ENCODE peak calls at places on chromosome 16, in eight cellular contexts. W is T-helper 1 cell; Z is fibroblast of pulmonary artery; Q is stimulated activated CD4-positive, alpha-beta T cell treated with anti-CD3 and anti-CD28 coated beads, Interleukin-4, amount 100 ng/mL, for 24 hours; S is amygdala; E is nephron progenitor cell; B is frontal cortex; F is C1 segment of cervical spinal cord. O is an unnamed sample.

GRCh38 chr16:24701521-24701951 is 27.9 kb upstream of the TNRC6A start:
- DNase-seq in Q (no peak), F (no peak), E (no peak), Z (peak; percentile 59), S (no peak), B (no peak), W (no peak), O (no peak)

GRCh38 chr16:88437367-88437964 is 15.6 kb upstream of the ZFPM1 start:
- DNase-seq in B (peak; percentile 85), E (peak; percentile 87), Z (peak; percentile 35), W (peak; percentile 52), Q (peak; percentile 74), F (no peak), S (peak; percentile 8), O (no peak)

GRCh38 chr16:1929105-1929504 is 10.9 kb upstream of the HS3ST6 start:
- DNase-seq in B (no peak), F (no peak), W (no peak), Z (no peak), Q (no peak), S (no peak), E (no peak), O (no peak)

GRCh38 chr16:24946155-24946554 is 69.0 kb downstream of the ARHGAP17 start:
- DNase-seq in Z (no peak), E (no peak), S (no peak), Q (no peak), F (no peak), W (no peak), B (no peak), O (no peak)

GRCh38 chr16:1455190-1456171 is 11.1 kb upstream of the CCDC154 start:
- DNase-seq in F (no peak), Q (no peak), Z (no peak), S (no peak), E (no peak), B (no peak), W (peak; percentile 10), O (no peak)

GRCh38 chr16:79093554-79093967 is 507.0 kb downstream of the MAF start:
- DNase-seq in Z (no peak), F (peak; percentile 41), E (no peak), Q (peak; percentile 48), S (no peak), B (peak; percentile 25), W (no peak), O (no peak)

GRCh38 chr16:3625331-3625730 is 13.9 kb upstream of the SLX4 start:
- DNase-seq in W (no peak), S (no peak), Q (no peak), B (no peak), F (no peak), Z (no peak), E (no peak), O (no peak)

GRCh38 chr16:66569827-66570405 is 3.7 kb downstream of the CMTM1 start:
- DNase-seq in W (no peak), F (no peak), S (no peak), Z (peak; percentile 80), E (no peak), B (no peak), Q (no peak), O (no peak)

GRCh38 chr16:57732011-57732410 is 3.6 kb upstream of the KATNB1 start:
- DNase-seq in Z (peak; percentile 68), F (no peak), S (no peak), E (no peak), Q (no peak), W (no peak), B (no peak), O (no peak)

GRCh38 chr16:87342504-87342903 is 25.3 kb upstream of the C16orf95 start:
- DNase-seq in Z (no peak), Q (no peak), S (no peak), F (no peak), E (no peak), B (no peak), W (no peak), O (no peak)

GRCh38 chr16:56336071-56336688 is 89.2 kb downstream of the AMFR start:
- DNase-seq in Z (no peak), S (no peak), B (no peak), Q (no peak), F (no peak), E (no peak), W (no peak), O (no peak)

GRCh38 chr16:27526169-27526568 is 23.5 kb downstream of the GTF3C1 start:
- DNase-seq in E (no peak), W (no peak), F (no peak), B (no peak), Q (no peak), S (no peak), Z (no peak), O (no peak)

GRCh38 chr16:71937868-71938510 is 42.7 kb downstream of the IST1 start:
- DNase-seq in S (no peak), Q (no peak), E (no peak), Z (no peak), W (no peak), F (no peak), B (no peak), O (no peak)

GRCh38 chr16:72739577-72739976 is 308.4 kb downstream of the ZFHX3 start:
- DNase-seq in Z (peak; percentile 21), F (no peak), B (no peak), S (no peak), W (no peak), Q (no peak), E (no peak), O (no peak)

GRCh38 chr16:10916534-10916933 is 25.7 kb downstream of the DEXI start:
- DNase-seq in S (no peak), F (no peak), B (no peak), E (no peak), Q (no peak), Z (no peak), W (no peak), O (no peak)

GRCh38 chr16:29820271-29820701 is at the start of gene MVP:
- DNase-seq in Q (peak; percentile 62), B (peak; percentile 66), S (peak; percentile 32), W (no peak), F (peak; percentile 75), Z (peak; percentile 63), E (peak; percentile 27), O (no peak)

GRCh38 chr16:53946745-53947386 is 242.9 kb downstream of the FTO start:
- DNase-seq in S (no peak), E (no peak), Z (no peak), W (no peak), Q (no peak), F (no peak), B (no peak), O (no peak)

GRCh38 chr16:8905168-8905762 is 23.1 kb downstream of the LITAFD start:
- DNase-seq in W (no peak), B (no peak), E (no peak), S (no peak), F (no peak), Z (peak; percentile 66), Q (peak; percentile 14), O (no peak)

GRCh38 chr16:52193441-52193840 is 353.5 kb downstream of the TOX3 start:
- DNase-seq in Z (no peak), S (no peak), Q (no peak), B (no peak), F (no peak), E (no peak), W (no peak), O (no peak)

GRCh38 chr16:66858740-66859396 is 14.7 kb downstream of the CA7 start:
- DNase-seq in F (peak; percentile 41), E (no peak), B (no peak), Z (peak; percentile 58), W (no peak), S (no peak), Q (no peak), O (no peak)

GRCh38 chr16:89560413-89561194 is at the start of gene RPL13:
- DNase-seq in F (peak; percentile 93), W (peak; percentile 89), E (peak; percentile 90), Q (peak; percentile 94), S (peak; percentile 88), Z (peak; percentile 96), B (peak; percentile 97), O (peak; percentile 88)

GRCh38 chr16:48291303-48291702 is 44.0 kb upstream of the ABCC11 start:
- DNase-seq in Q (no peak), W (no peak), E (no peak), B (no peak), S (no peak), F (no peak), Z (peak; percentile 67), O (no peak)

GRCh38 chr16:66369055-66369592 is 2.6 kb downstream of the CDH5 start:
- DNase-seq in Z (peak; percentile 43), W (no peak), E (no peak), S (no peak), Q (no peak), F (no peak), B (no peak), O (no peak)

GRCh38 chr16:86325360-86325759 is 185.0 kb upstream of the FOXF1 start:
- DNase-seq in E (no peak), F (no peak), S (no peak), Q (no peak), B (no peak), W (no peak), Z (no peak), O (no peak)

GRCh38 chr16:57324649-57325223 is 33.8 kb upstream of the CCL22 start:
- DNase-seq in B (no peak), W (no peak), F (no peak), Z (no peak), Q (no peak), E (no peak), S (no peak), O (no peak)

GRCh38 chr16:68113059-68113757 is 28.0 kb downstream of the NFATC3 start:
- DNase-seq in W (no peak), B (no peak), Q (no peak), Z (no peak), S (no peak), F (no peak), E (peak; percentile 6), O (no peak)